ENCODE peak calls at places on chromosome 20, in four cellular contexts. V, P, G and N are unnamed samples.

GRCh38 chr20:13382786-13383185 is 161.7 kb downstream of the ISM1 start:
- DNase-seq in G (no peak), P (no peak), V (no peak), N (no peak)

GRCh38 chr20:59526242-59527225 is 77.8 kb upstream of the PHACTR3 start:
- DNase-seq in P (no peak), G (no peak), V (peak), N (peak)

GRCh38 chr20:21124190-21124589 is 1.7 kb upstream of the KIZ start:
- DNase-seq in G (no peak), P (no peak), V (no peak), N (no peak)

GRCh38 chr20:63330940-63331339 is 30.2 kb downstream of the CHRNA4 start:
- DNase-seq in G (no peak), P (no peak), V (no peak), N (no peak)

GRCh38 chr20:58585753-58586540 is 65.1 kb upstream of the STX16 start:
- DNase-seq in G (no peak), P (no peak), V (no peak), N (no peak)

GRCh38 chr20:47865451-47865850 is 80.2 kb upstream of the SULF2 start:
- DNase-seq in P (no peak), V (no peak), G (no peak), N (peak)

GRCh38 chr20:51752343-51752951 is 15.7 kb downstream of the ATP9A start:
- DNase-seq in G (no peak), P (no peak), V (peak), N (peak)

GRCh38 chr20:52791091-52791490 is 181.1 kb upstream of the TSHZ2 start:
- DNase-seq in P (no peak), V (no peak), G (no peak), N (no peak)

GRCh38 chr20:52447232-52447566 is 255.6 kb upstream of the ZFP64 start:
- DNase-seq in V (no peak), G (no peak), P (no peak), N (no peak)

GRCh38 chr20:21511850-21512633 is 1.8 kb downstream of the NKX2-2 start:
- DNase-seq in V (no peak), P (no peak), G (no peak), N (no peak)

GRCh38 chr20:39429716-39430115 is 467.6 kb downstream of the DHX35 start:
- DNase-seq in G (peak), V (no peak), P (no peak), N (peak)

GRCh38 chr20:32681175-32682084 is 7.7 kb upstream of the C20orf203 start:
- DNase-seq in V (no peak), G (no peak), P (no peak), N (no peak)

GRCh38 chr20:2603816-2604505 is 48.5 kb upstream of the NOP56 start:
- DNase-seq in V (no peak), P (no peak), G (no peak), N (no peak)